ENCODE peak calls at places on chromosome 7, in ten cellular contexts. N, F, I, C, R, Y, L, V, H and W are unnamed samples.
A peak's percentile ranks its signal among the peaks of the same experiment; 100 is the strongest.

GRCh38 chr7:55569269-55569663 is 3.0 kb downstream of the VOPP1 start:
- DNase-seq in F (no peak), Y (no peak), R (no peak), L (peak; percentile 53), N (no peak), V (peak; percentile 51), H (no peak), I (no peak), C (no peak), W (no peak)

GRCh38 chr7:151790095-151790825 is 86.7 kb downstream of the PRKAG2 start:
- DNase-seq in L (no peak), Y (no peak), H (no peak), R (no peak), V (peak; percentile 35), I (no peak), N (no peak), C (no peak), F (no peak), W (no peak)

GRCh38 chr7:28225581-28225980 is 45.0 kb upstream of the JAZF1 start:
- DNase-seq in L (no peak), I (no peak), Y (no peak), N (no peak), R (no peak), F (no peak), H (no peak), C (no peak), V (no peak), W (no peak)

GRCh38 chr7:134835463-134835823 is 56.0 kb downstream of the CALD1 start:
- DNase-seq in C (no peak), I (no peak), F (no peak), H (no peak), V (no peak), Y (no peak), R (peak; percentile 43), L (no peak), N (no peak), W (peak; percentile 80)

GRCh38 chr7:146414373-146414772 is 297.8 kb downstream of the CNTNAP2 start:
- DNase-seq in H (no peak), R (no peak), F (no peak), I (no peak), C (no peak), N (no peak), L (no peak), V (no peak), Y (no peak), W (no peak)

GRCh38 chr7:139476139-139476538 is 7.3 kb downstream of the KLRG2 start:
- DNase-seq in F (no peak), I (no peak), L (no peak), H (no peak), Y (no peak), V (no peak), N (no peak), R (no peak), C (no peak), W (no peak)

GRCh38 chr7:80311313-80311712 is 176.7 kb downstream of the GNAI1 start:
- DNase-seq in V (no peak), Y (no peak), N (no peak), F (no peak), L (no peak), R (no peak), I (no peak), H (no peak), C (no peak), W (no peak)

GRCh38 chr7:143322646-143323343 is 6.9 kb downstream of the CLCN1 start:
- DNase-seq in C (no peak), F (no peak), V (no peak), L (no peak), I (no peak), Y (no peak), R (no peak), H (peak; percentile 52), N (peak; percentile 74), W (peak; percentile 52)

GRCh38 chr7:105325225-105325904 is 63.4 kb downstream of the SRPK2 start:
- DNase-seq in C (no peak), H (no peak), F (no peak), N (no peak), I (no peak), L (no peak), V (no peak), R (no peak), Y (no peak), W (no peak)

GRCh38 chr7:19102884-19103283 is 14.6 kb downstream of the TWIST1 start:
- DNase-seq in N (no peak), F (no peak), H (no peak), R (no peak), Y (no peak), I (no peak), C (no peak), L (no peak), V (no peak), W (no peak)

GRCh38 chr7:84188811-84189405 is 5.7 kb downstream of the SEMA3A start:
- DNase-seq in I (no peak), L (no peak), Y (peak; percentile 32), F (peak; percentile 49), R (peak; percentile 36), V (no peak), H (no peak), C (no peak), N (no peak), W (peak; percentile 41)

GRCh38 chr7:105853931-105854419 is 22.4 kb downstream of the ATXN7L1 start:
- DNase-seq in F (peak; percentile 22), N (peak; percentile 30), Y (peak; percentile 23), I (no peak), C (no peak), H (no peak), V (no peak), L (no peak), R (no peak), W (peak; percentile 43)

GRCh38 chr7:1513657-1514095 is 9.5 kb upstream of the INTS1 start:
- DNase-seq in H (peak; percentile 68), I (peak; percentile 28), F (peak; percentile 19), C (no peak), N (peak; percentile 80), Y (no peak), V (no peak), R (peak; percentile 32), L (peak; percentile 91), W (peak; percentile 43)
- H3K4me3 ChIP-seq in H (peak overlapping the region; percentile 49), I (no peak overlapping the region), F (no peak overlapping the region), C (no peak overlapping the region), N (peak overlapping the region; percentile 34), Y (no peak overlapping the region), V (no peak overlapping the region), R (no peak overlapping the region), L (no peak overlapping the region), W (no peak overlapping the region)

GRCh38 chr7:75994388-75995051 is at the start of gene TMEM120A:
- DNase-seq in Y (peak; percentile 87), L (peak; percentile 99), I (peak; percentile 89), F (peak; percentile 94), H (peak; percentile 98), C (peak; percentile 43), N (peak; percentile 99), R (peak; percentile 88), V (peak; percentile 99), W (peak; percentile 94)
- TF ChIP-seq CTCF in Y (peak; percentile 20), L (peak; percentile 11), I (peak; percentile 8), F (peak; percentile 20), H (peak; percentile 56), C (peak; percentile 14), N (peak; percentile 32), R (peak; percentile 14), V (no peak), W (no peak)

DNA sequence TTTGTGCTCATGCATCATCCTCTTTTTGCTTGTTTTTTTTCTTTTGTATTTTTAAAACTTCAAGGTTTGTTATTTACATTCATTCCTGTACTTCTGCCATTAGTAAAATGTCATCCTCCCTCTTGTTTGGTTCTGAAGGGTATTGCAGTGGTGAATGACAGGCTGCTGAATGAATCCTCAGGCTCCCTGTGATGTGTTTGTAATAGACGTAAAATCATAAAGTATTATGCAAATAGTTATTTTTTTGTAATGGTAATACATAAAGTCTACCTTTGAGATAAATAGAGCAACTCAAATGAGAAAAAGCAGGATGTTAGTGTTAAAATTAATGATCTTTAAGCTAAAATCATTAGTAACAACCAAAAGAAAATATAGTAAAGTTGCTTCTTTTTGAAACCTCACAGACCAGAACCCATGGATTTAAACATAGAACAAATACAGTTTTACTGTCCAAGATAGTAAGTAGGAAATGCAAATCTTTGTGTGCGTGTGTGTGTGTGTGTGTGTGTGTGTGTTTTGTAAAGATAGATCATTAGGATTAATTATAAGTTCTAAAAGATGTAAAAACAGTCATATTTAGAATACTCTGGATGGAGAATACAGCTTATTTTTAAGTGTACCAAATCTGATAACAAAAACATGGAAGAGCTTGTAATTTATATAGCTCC is 4.5 kb downstream of the GLCCI1 start:
- DNase-seq in R (no peak), C (no peak), Y (no peak), I (no peak), F (no peak), L (no peak), N (no peak), H (no peak), V (no peak), W (no peak)
- H3K4me3 ChIP-seq in R (no peak overlapping the region), C (no peak overlapping the region), Y (no peak overlapping the region), I (no peak overlapping the region), F (no peak overlapping the region), L (no peak overlapping the region), N (no peak overlapping the region), H (no peak overlapping the region), V (no peak overlapping the region), W (no peak overlapping the region)

GRCh38 chr7:150372271-150373048 is 3.8 kb downstream of the REPIN1 start:
- DNase-seq in N (no peak), R (no peak), V (peak; percentile 77), C (no peak), I (no peak), H (no peak), F (no peak), Y (no peak), L (no peak), W (no peak)

GRCh38 chr7:150369740-150370501 is 1.3 kb downstream of the REPIN1 start:
- DNase-seq in V (no peak), R (peak; percentile 12), I (no peak), Y (no peak), L (no peak), H (no peak), N (no peak), F (no peak), C (no peak), W (no peak)

GRCh38 chr7:150370612-150371071 is 2.0 kb downstream of the REPIN1 start:
- DNase-seq in F (peak; percentile 62), L (no peak), N (no peak), I (peak; percentile 83), R (peak; percentile 49), V (no peak), C (no peak), Y (peak; percentile 80), H (no peak), W (no peak)

GRCh38 chr7:150371996-150372270 is 3.3 kb downstream of the REPIN1 start:
- DNase-seq in H (no peak), V (no peak), F (no peak), C (no peak), R (no peak), N (no peak), I (no peak), L (no peak), Y (no peak), W (no peak)

GRCh38 chr7:150371131-150371995 is 2.7 kb downstream of the REPIN1 start:
- DNase-seq in F (no peak), Y (no peak), L (no peak), H (no peak), V (no peak), C (no peak), R (no peak), I (no peak), N (no peak), W (no peak)
- TF ChIP-seq CTCF in F (no peak), Y (no peak), L (no peak), H (no peak), V (no peak), C (no peak), R (no peak), I (no peak), N (no peak), W (no peak)